ENCODE peak calls at places on chromosomes 6 and 20, in five cellular contexts. One of them, this sample, is unnamed.

GRCh38 chr20:58669287-58670006 is 18.4 kb downstream of the STX16 start:
- DNase-seq in left lung: no peak
- DNase-seq in D721Med: no peak
- DNase-seq in neural crest cell: no peak
- DNase-seq in endothelial cell of umbilical vein: no peak
- DNase-seq in this sample: no peak

GRCh38 chr6:163390770-163391169 is 23.7 kb upstream of the QKI start:
- DNase-seq in left lung: no peak
- DNase-seq in D721Med: no peak
- DNase-seq in neural crest cell: no peak
- DNase-seq in endothelial cell of umbilical vein: no peak
- DNase-seq in this sample: no peak

GRCh38 chr6:7328159-7328713 is 15.2 kb upstream of the SSR1 start:
- DNase-seq in left lung: no peak
- DNase-seq in D721Med: no peak
- DNase-seq in neural crest cell: no peak
- DNase-seq in endothelial cell of umbilical vein: no peak
- DNase-seq in this sample: no peak

GRCh38 chr6:82251942-82252341 is 4.4 kb upstream of the IBTK start:
- DNase-seq in left lung: no peak
- DNase-seq in D721Med: peak; percentile 17
- DNase-seq in neural crest cell: no peak
- DNase-seq in endothelial cell of umbilical vein: peak; percentile 62
- DNase-seq in this sample: no peak

GRCh38 chr6:12228447-12229146 is 61.6 kb upstream of the EDN1 start:
- DNase-seq in left lung: no peak
- DNase-seq in D721Med: no peak
- DNase-seq in neural crest cell: no peak
- DNase-seq in endothelial cell of umbilical vein: no peak
- DNase-seq in this sample: no peak

GRCh38 chr6:160795716-160796115 is 93.7 kb downstream of the PLG start:
- DNase-seq in left lung: no peak
- DNase-seq in D721Med: no peak
- DNase-seq in neural crest cell: no peak
- DNase-seq in endothelial cell of umbilical vein: no peak
- DNase-seq in this sample: no peak

GRCh38 chr6:40066372-40066771 is 132.1 kb upstream of the MOCS1 start:
- DNase-seq in left lung: no peak
- DNase-seq in D721Med: no peak
- DNase-seq in neural crest cell: no peak
- DNase-seq in endothelial cell of umbilical vein: no peak
- DNase-seq in this sample: no peak

GRCh38 chr6:36131517-36132220 is 1.4 kb downstream of the MAPK13 start:
- DNase-seq in left lung: no peak
- DNase-seq in D721Med: no peak
- DNase-seq in neural crest cell: no peak
- DNase-seq in endothelial cell of umbilical vein: peak; percentile 99
- DNase-seq in this sample: no peak

GRCh38 chr6:168554898-168555617 is 114.1 kb downstream of the SMOC2 start:
- DNase-seq in left lung: no peak
- DNase-seq in D721Med: no peak
- DNase-seq in neural crest cell: no peak
- DNase-seq in endothelial cell of umbilical vein: no peak
- DNase-seq in this sample: no peak

GRCh38 chr6:150241751-150242150 is 98.9 kb downstream of the PPP1R14C start:
- DNase-seq in left lung: no peak
- DNase-seq in D721Med: no peak
- DNase-seq in neural crest cell: no peak
- DNase-seq in endothelial cell of umbilical vein: no peak
- DNase-seq in this sample: no peak

GRCh38 chr6:14721103-14721758 is 524.6 kb upstream of the JARID2 start:
- DNase-seq in left lung: no peak
- DNase-seq in D721Med: no peak
- DNase-seq in neural crest cell: no peak
- DNase-seq in endothelial cell of umbilical vein: no peak
- DNase-seq in this sample: no peak

GRCh38 chr6:133130863-133131262 is 110.3 kb upstream of the EYA4 start:
- DNase-seq in left lung: peak; percentile 70
- DNase-seq in D721Med: no peak
- DNase-seq in neural crest cell: no peak
- DNase-seq in endothelial cell of umbilical vein: no peak
- DNase-seq in this sample: no peak

GRCh38 chr6:156883497-156884252 is 106.5 kb downstream of the ARID1B start:
- DNase-seq in left lung: peak; percentile 45
- DNase-seq in D721Med: no peak
- DNase-seq in neural crest cell: no peak
- DNase-seq in endothelial cell of umbilical vein: peak; percentile 49
- DNase-seq in this sample: no peak

GRCh38 chr6:29737707-29738630 is 14.7 kb downstream of the HLA-F start:
- DNase-seq in left lung: peak; percentile 68
- DNase-seq in D721Med: no peak
- DNase-seq in neural crest cell: peak; percentile 58
- DNase-seq in endothelial cell of umbilical vein: peak; percentile 62
- DNase-seq in this sample: no peak

GRCh38 chr20:33995053-33995816 is 1.5 kb downstream of the RALY start:
- DNase-seq in left lung: no peak
- DNase-seq in D721Med: no peak
- DNase-seq in neural crest cell: no peak
- DNase-seq in endothelial cell of umbilical vein: peak; percentile 7
- DNase-seq in this sample: no peak

GRCh38 chr6:135884136-135884535 is 32.6 kb downstream of the PDE7B start:
- DNase-seq in left lung: no peak
- DNase-seq in D721Med: no peak
- DNase-seq in neural crest cell: no peak
- DNase-seq in endothelial cell of umbilical vein: no peak
- DNase-seq in this sample: no peak

GRCh38 chr6:87772597-87773530 is 70.8 kb upstream of the AKIRIN2 start:
- DNase-seq in left lung: no peak
- DNase-seq in D721Med: no peak
- DNase-seq in neural crest cell: no peak
- DNase-seq in endothelial cell of umbilical vein: no peak
- DNase-seq in this sample: no peak

GRCh38 chr20:50658804-50659380 is 32.5 kb downstream of the RIPOR3 start:
- DNase-seq in left lung: no peak
- DNase-seq in D721Med: no peak
- DNase-seq in neural crest cell: no peak
- DNase-seq in endothelial cell of umbilical vein: no peak
- DNase-seq in this sample: no peak

GRCh38 chr6:121285041-121285440 is 49.2 kb downstream of the TBC1D32 start:
- DNase-seq in left lung: no peak
- DNase-seq in D721Med: no peak
- DNase-seq in neural crest cell: no peak
- DNase-seq in endothelial cell of umbilical vein: no peak
- DNase-seq in this sample: no peak

GRCh38 chr20:44113642-44113945 is 73.4 kb downstream of the JPH2 start:
- DNase-seq in left lung: no peak
- DNase-seq in D721Med: no peak
- DNase-seq in neural crest cell: no peak
- DNase-seq in endothelial cell of umbilical vein: no peak
- DNase-seq in this sample: no peak

GRCh38 chr20:63451821-63452220 is 20.6 kb downstream of the KCNQ2 start:
- DNase-seq in left lung: no peak
- DNase-seq in D721Med: no peak
- DNase-seq in neural crest cell: no peak
- DNase-seq in endothelial cell of umbilical vein: no peak
- DNase-seq in this sample: no peak

GRCh38 chr20:431012-431904 is 23.2 kb downstream of the RBCK1 start:
- DNase-seq in left lung: no peak
- DNase-seq in D721Med: peak; percentile 44
- DNase-seq in neural crest cell: peak; percentile 51
- DNase-seq in endothelial cell of umbilical vein: peak; percentile 76
- DNase-seq in this sample: no peak
- TF ChIP-seq CTCF in left lung: peak; percentile 4
- TF ChIP-seq CTCF in D721Med: peak; percentile 94
- TF ChIP-seq CTCF in neural crest cell: peak; percentile 63
- TF ChIP-seq CTCF in endothelial cell of umbilical vein: peak; percentile 86
- TF ChIP-seq CTCF in this sample: peak; percentile 73

DNA sequence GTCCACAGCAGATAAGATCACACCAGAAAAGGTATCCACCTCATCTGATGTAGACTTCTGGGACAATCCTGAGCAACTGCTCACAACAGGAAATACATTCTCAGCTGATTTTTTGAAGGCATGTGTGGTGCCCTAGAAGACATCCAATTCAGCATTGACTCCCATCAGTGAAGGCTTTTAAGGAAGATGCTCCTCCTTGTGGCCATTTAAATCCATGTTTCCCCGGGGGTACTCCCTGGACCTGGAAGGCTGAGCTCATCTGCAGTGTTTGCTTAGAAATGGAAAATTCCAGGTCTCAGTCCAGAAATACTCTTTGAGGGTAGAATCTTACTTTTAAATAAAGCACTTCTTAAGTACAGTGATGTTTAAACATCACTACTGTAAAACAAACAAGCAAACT is 195.5 kb upstream of the PDE10A start:
- DNase-seq in left lung: no peak
- DNase-seq in D721Med: no peak
- DNase-seq in neural crest cell: no peak
- DNase-seq in endothelial cell of umbilical vein: no peak
- DNase-seq in this sample: no peak
- TF ChIP-seq CTCF in left lung: no peak
- TF ChIP-seq CTCF in D721Med: no peak
- TF ChIP-seq CTCF in neural crest cell: peak; percentile 28
- TF ChIP-seq CTCF in endothelial cell of umbilical vein: peak; percentile 6
- TF ChIP-seq CTCF in this sample: peak; percentile 59

GRCh38 chr6:4856779-4857178 is 80.6 kb downstream of the CDYL start:
- DNase-seq in left lung: no peak
- DNase-seq in D721Med: no peak
- DNase-seq in neural crest cell: no peak
- DNase-seq in endothelial cell of umbilical vein: no peak
- DNase-seq in this sample: no peak
- TF ChIP-seq CTCF in left lung: no peak
- TF ChIP-seq CTCF in D721Med: no peak
- TF ChIP-seq CTCF in neural crest cell: peak; percentile 36
- TF ChIP-seq CTCF in endothelial cell of umbilical vein: no peak
- TF ChIP-seq CTCF in this sample: peak; percentile 47

GRCh38 chr6:109690740-109691687 is at the start of the genes AK9 and FIG4:
- DNase-seq in left lung: peak; percentile 97
- DNase-seq in D721Med: peak; percentile 34
- DNase-seq in neural crest cell: peak; percentile 77
- DNase-seq in endothelial cell of umbilical vein: peak; percentile 95
- DNase-seq in this sample: peak; percentile 90
- TF ChIP-seq CTCF in left lung: no peak
- TF ChIP-seq CTCF in D721Med: peak; percentile 20
- TF ChIP-seq CTCF in neural crest cell: peak; percentile 33
- TF ChIP-seq CTCF in endothelial cell of umbilical vein: peak; percentile 43
- TF ChIP-seq CTCF in this sample: peak; percentile 38

GRCh38 chr6:77620290-77620882 is 32.5 kb upstream of the MEI4 start:
- DNase-seq in left lung: no peak
- DNase-seq in D721Med: no peak
- DNase-seq in neural crest cell: peak; percentile 4
- DNase-seq in endothelial cell of umbilical vein: peak; percentile 38
- DNase-seq in this sample: no peak
- TF ChIP-seq CTCF in left lung: no peak
- TF ChIP-seq CTCF in D721Med: peak; percentile 62
- TF ChIP-seq CTCF in neural crest cell: peak; percentile 66
- TF ChIP-seq CTCF in endothelial cell of umbilical vein: peak; percentile 67
- TF ChIP-seq CTCF in this sample: peak; percentile 71

This sample was measured in type B pancreatic cell.